ENCODE peak calls at places on chromosomes 1 and 21, in four cellular contexts. N is prostate gland, X is spleen, S is tibial nerve. Y is an unnamed sample.

GRCh38 chr1:226349801-226350503 is 41.0 kb upstream of the LIN9 start:
- DNase-seq in S (no peak), N (no peak), X (peak; percentile 49), Y (no peak)

GRCh38 chr1:244952280-244952933 is 88.1 kb upstream of the HNRNPU start:
- DNase-seq in N (no peak), X (no peak), S (no peak), Y (no peak)

GRCh38 chr1:158330390-158330789 is 941 bp downstream of the CD1B start:
- DNase-seq in S (no peak), N (no peak), X (no peak), Y (no peak)

GRCh38 chr1:230002164-230002803 is 64.8 kb upstream of the GALNT2 start:
- DNase-seq in S (peak; percentile 62), X (no peak), N (no peak), Y (no peak)

GRCh38 chr1:88284066-88284465 is 400.0 kb upstream of the PKN2 start:
- DNase-seq in X (no peak), S (no peak), N (no peak), Y (no peak)

GRCh38 chr1:151106891-151107290 is 36.3 kb downstream of the GABPB2 start:
- DNase-seq in X (no peak), S (no peak), N (no peak), Y (no peak)

GRCh38 chr1:179129702-179130473 is 48.0 kb downstream of the TOR3A start:
- DNase-seq in X (no peak), N (no peak), S (no peak), Y (no peak)

GRCh38 chr1:13582713-13583443 is 754 bp upstream of the PDPN start:
- DNase-seq in S (no peak), X (no peak), N (no peak), Y (no peak)

GRCh38 chr21:16533692-16534407 is 804.1 kb downstream of the USP25 start:
- DNase-seq in N (no peak), X (no peak), S (no peak), Y (no peak)

GRCh38 chr1:111561328-111561727 is 57.9 kb upstream of the ADORA3 start:
- DNase-seq in X (no peak), N (no peak), S (no peak), Y (no peak)

GRCh38 chr1:110068646-110069301 is 1.7 kb downstream of the ALX3 start:
- DNase-seq in N (no peak), S (no peak), X (peak; percentile 76), Y (no peak)

GRCh38 chr1:176515310-176515709 is 52.3 kb downstream of the PAPPA2 start:
- DNase-seq in N (no peak), X (no peak), S (no peak), Y (no peak)

GRCh38 chr1:35590476-35591040 is 17.4 kb downstream of the TFAP2E start:
- DNase-seq in X (no peak), N (no peak), S (no peak), Y (no peak)

GRCh38 chr1:19731311-19731821 is 66.7 kb downstream of the HTR6 start:
- DNase-seq in S (no peak), N (no peak), X (no peak), Y (no peak)

GRCh38 chr1:84997667-84998600 is 1.0 kb upstream of the MCOLN2 start:
- DNase-seq in S (no peak), N (no peak), X (peak; percentile 75), Y (no peak)

GRCh38 chr1:81873946-81874345 is 73.2 kb downstream of the ADGRL2 start:
- DNase-seq in S (no peak), X (no peak), N (no peak), Y (no peak)

GRCh38 chr1:233172201-233172600 is 123.3 kb downstream of the PCNX2 start:
- DNase-seq in N (peak; percentile 4), X (no peak), S (no peak), Y (no peak)

GRCh38 chr1:229434641-229435051 is 752 bp upstream of the ACTA1 start:
- DNase-seq in X (no peak), S (no peak), N (no peak), Y (no peak)

GRCh38 chr1:11068556-11069232 is 8.9 kb upstream of the SRM start:
- DNase-seq in X (peak; percentile 35), S (no peak), N (no peak), Y (no peak)

GRCh38 chr1:176691251-176692228 is 228.6 kb downstream of the PAPPA2 start:
- DNase-seq in S (no peak), N (peak; percentile 42), X (no peak), Y (no peak)

GRCh38 chr1:54377040-54377691 is 29.0 kb downstream of the SSBP3 start:
- DNase-seq in N (no peak), X (no peak), S (no peak), Y (no peak)
- H3K4me3 ChIP-seq in N (no peak overlapping the region), X (no peak overlapping the region), S (no peak overlapping the region), Y (no peak overlapping the region)

DNA sequence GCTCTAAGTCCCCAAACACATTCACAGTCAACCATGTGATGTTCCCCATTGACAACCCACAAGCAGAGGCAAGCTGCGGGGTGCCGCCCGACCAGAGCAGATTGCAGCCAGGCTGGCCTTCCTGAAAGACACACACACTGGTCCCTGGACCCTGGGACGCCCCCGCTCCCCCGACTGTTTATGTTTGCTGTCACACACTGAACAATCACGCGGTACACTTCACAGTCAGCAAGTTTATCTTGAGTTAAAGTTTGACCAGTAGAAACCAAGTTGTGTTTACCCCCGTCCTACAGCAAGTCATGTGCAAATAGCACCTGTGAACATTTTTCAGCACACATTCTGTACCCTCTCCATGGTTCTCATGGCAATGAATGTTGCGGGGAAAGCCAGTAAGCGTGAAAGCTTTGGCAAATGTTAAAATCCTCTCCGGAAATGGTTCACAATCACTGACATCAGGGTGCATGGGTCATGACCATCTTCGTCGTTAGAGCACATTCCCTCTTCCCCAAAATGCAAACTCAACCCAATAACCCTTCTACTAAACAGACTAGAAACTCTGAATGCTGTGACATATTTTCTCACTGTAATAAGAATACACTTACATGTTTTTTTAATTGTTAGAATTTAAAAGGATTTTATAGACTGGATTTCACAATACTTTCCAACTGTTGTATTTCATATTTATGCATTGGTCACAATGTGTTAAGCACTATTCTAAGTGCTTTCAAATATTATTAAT is 33.3 kb upstream of the IRF2BP2 start:
- DNase-seq in X (no peak), S (no peak), N (no peak), Y (no peak)
- TF ChIP-seq POLR2A in X (no peak), S (no peak), N (no peak), Y (no peak)

DNA sequence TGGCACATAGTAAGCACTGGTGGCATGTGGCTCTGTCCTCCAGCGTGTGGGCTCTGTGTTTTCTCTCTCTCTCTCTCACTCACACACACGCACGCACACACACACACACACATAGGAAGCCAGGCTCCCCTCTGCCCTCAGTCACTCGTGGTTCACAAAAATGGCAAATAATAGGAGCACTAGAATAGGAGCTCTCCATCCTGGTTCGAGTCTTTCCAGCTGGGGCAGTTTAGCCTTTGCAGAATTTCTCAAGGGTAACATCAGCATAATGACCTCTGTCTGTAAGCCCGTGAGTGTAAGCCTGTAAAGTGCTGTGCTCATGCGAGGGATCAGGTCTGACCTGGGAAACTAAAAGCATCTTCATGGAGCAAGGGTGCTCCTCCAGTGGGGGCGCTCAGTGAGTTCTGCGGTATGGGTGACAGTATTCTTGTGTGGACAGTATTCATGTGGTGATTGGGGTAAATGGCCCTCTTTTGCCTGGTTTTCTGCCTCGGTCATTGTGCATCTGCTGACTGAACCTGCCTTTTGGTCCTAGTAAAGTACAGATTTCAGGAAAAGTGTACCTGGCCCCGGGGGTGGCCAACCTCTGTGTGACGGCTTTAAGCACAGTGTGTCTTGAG is 839 bp upstream of the ZC3H12A start:
- DNase-seq in S (no peak), N (no peak), X (no peak), Y (no peak)
- TF ChIP-seq CTCF in S (no peak), N (no peak), X (no peak), Y (no peak)

GRCh38 chr21:29194847-29195246 is 64.4 kb downstream of the MAP3K7CL start:
- DNase-seq in S (no peak), X (no peak), N (no peak), Y (no peak)
- H3K4me3 ChIP-seq in S (no peak overlapping the region), X (no peak overlapping the region), N (no peak overlapping the region), Y (no peak overlapping the region)

GRCh38 chr1:53238197-53239155 is at the start of gene MAGOH:
- DNase-seq in N (peak; percentile 88), S (peak; percentile 74), X (peak; percentile 99), Y (peak; percentile 92)
- TF ChIP-seq POLR2A in N (peak; percentile 53), S (peak; percentile 72), X (peak; percentile 46), Y (no peak)

GRCh38 chr1:215181518-215181917 is 99.0 kb downstream of the KCNK2 start:
- DNase-seq in S (no peak), N (no peak), X (no peak), Y (no peak)
- TF ChIP-seq CTCF in S (no peak), N (no peak), X (no peak), Y (no peak)

GRCh38 chr1:180551997-180552396 is 6.8 kb upstream of the OVAAL start:
- DNase-seq in S (no peak), X (no peak), N (no peak), Y (no peak)

GRCh38 chr1:180544050-180544449 is 14.7 kb upstream of the OVAAL start:
- DNase-seq in X (no peak), N (no peak), S (no peak), Y (no peak)

GRCh38 chr1:180545991-180546390 is 12.8 kb upstream of the OVAAL start:
- DNase-seq in X (no peak), N (no peak), S (no peak), Y (no peak)

DNA sequence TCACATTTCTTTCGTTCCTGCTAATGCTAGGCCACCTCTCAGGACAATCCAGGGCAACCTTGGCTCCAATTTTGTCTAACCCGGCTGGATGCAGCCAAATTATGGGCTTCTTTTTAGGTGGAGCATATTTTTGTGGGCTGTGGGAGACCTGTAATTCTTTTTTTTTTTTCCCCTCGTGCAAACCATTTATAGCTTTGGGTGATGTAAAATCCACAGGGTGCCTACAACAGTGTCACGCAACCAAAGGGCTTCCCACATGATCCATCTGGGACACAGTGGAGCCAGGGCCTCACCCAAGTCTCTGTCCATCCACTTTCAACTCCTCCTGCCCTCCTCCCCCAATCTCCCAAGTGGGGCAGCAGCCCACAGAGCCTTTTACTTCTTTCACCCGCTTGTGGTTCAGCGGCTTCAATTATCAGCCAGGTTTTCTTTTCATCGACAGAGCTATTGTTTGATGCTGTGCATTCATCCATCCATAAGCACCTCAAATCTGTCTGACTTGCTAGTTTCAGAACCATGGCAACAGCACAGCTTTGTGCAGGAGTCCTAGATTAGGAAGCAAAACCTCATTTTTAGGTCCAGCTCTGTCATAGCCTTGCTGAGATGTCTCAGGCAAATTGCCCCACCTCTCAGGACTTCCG is 10.0 kb upstream of the OVAAL start:
- DNase-seq in S (no peak), N (no peak), X (no peak), Y (no peak)
- H3K4me3 ChIP-seq in S (no peak overlapping the region), N (no peak overlapping the region), X (no peak overlapping the region), Y (no peak overlapping the region)

Y was measured in lower leg skin.